ENCODE peak calls at places on chromosomes 7 and 10, in five cellular contexts. One of them, this sample, is unnamed.

GRCh38 chr7:30159153-30159552 is 24.4 kb downstream of the MTURN start:
- DNase-seq in GM23338: no peak
- DNase-seq in GM12891: no peak
- DNase-seq in HCT116: no peak
- DNase-seq in breast epithelium: no peak
- DNase-seq in this sample: no peak

GRCh38 chr7:129955993-129956543 is 3.3 kb upstream of the UBE2H start:
- DNase-seq in GM12891: no peak
- DNase-seq in GM23338: no peak
- DNase-seq in HCT116: no peak
- DNase-seq in breast epithelium: no peak
- DNase-seq in this sample: no peak

GRCh38 chr7:142511801-142512200 is 237.5 kb upstream of the PRSS1 start:
- DNase-seq in GM23338: no peak
- DNase-seq in HCT116: no peak
- DNase-seq in GM12891: no peak
- DNase-seq in breast epithelium: no peak
- DNase-seq in this sample: no peak

GRCh38 chr7:30169585-30169978 is 34.8 kb downstream of the MTURN start:
- DNase-seq in GM23338: no peak
- DNase-seq in GM12891: no peak
- DNase-seq in HCT116: no peak
- DNase-seq in breast epithelium: no peak
- DNase-seq in this sample: no peak

GRCh38 chr10:17882557-17882956 is 69.2 kb upstream of the SLC39A12 start:
- DNase-seq in GM12891: no peak
- DNase-seq in breast epithelium: no peak
- DNase-seq in HCT116: no peak
- DNase-seq in GM23338: no peak
- DNase-seq in this sample: no peak

GRCh38 chr7:11341285-11341944 is 367.7 kb downstream of the PHF14 start:
- DNase-seq in HCT116: peak
- DNase-seq in breast epithelium: no peak
- DNase-seq in GM12891: no peak
- DNase-seq in GM23338: peak
- DNase-seq in this sample: no peak

GRCh38 chr10:132479603-132480221 is 57.9 kb upstream of the INPP5A start:
- DNase-seq in GM12891: no peak
- DNase-seq in HCT116: no peak
- DNase-seq in breast epithelium: no peak
- DNase-seq in GM23338: no peak
- DNase-seq in this sample: no peak

GRCh38 chr7:27921081-27921836 is 181.3 kb downstream of the TAX1BP1 start:
- DNase-seq in GM12891: peak
- DNase-seq in HCT116: peak
- DNase-seq in breast epithelium: no peak
- DNase-seq in GM23338: peak
- DNase-seq in this sample: no peak

GRCh38 chr10:131874991-131875451 is 25.8 kb upstream of the PPP2R2D start:
- DNase-seq in HCT116: peak
- DNase-seq in GM23338: peak
- DNase-seq in GM12891: peak
- DNase-seq in breast epithelium: peak
- DNase-seq in this sample: peak

GRCh38 chr10:101566333-101567164 is 21.5 kb downstream of the POLL start:
- DNase-seq in breast epithelium: no peak
- DNase-seq in HCT116: no peak
- DNase-seq in GM23338: peak
- DNase-seq in GM12891: peak
- DNase-seq in this sample: no peak

GRCh38 chr7:151091431-151091830 is 5.2 kb downstream of the AGAP3 start:
- DNase-seq in breast epithelium: no peak
- DNase-seq in GM23338: peak
- DNase-seq in GM12891: no peak
- DNase-seq in HCT116: no peak
- DNase-seq in this sample: no peak

GRCh38 chr10:79112898-79113431 is 44.2 kb downstream of the ZMIZ1 start:
- DNase-seq in HCT116: no peak
- DNase-seq in GM23338: no peak
- DNase-seq in GM12891: no peak
- DNase-seq in breast epithelium: peak
- DNase-seq in this sample: no peak

GRCh38 chr10:132850896-132851295 is 64.9 kb upstream of the NKX6-2 start:
- DNase-seq in GM23338: peak
- DNase-seq in GM12891: no peak
- DNase-seq in HCT116: no peak
- DNase-seq in breast epithelium: no peak
- DNase-seq in this sample: no peak

GRCh38 chr7:2812119-2812487 is 32.0 kb downstream of the GNA12 start:
- DNase-seq in GM12891: no peak
- DNase-seq in GM23338: no peak
- DNase-seq in breast epithelium: no peak
- DNase-seq in HCT116: no peak
- DNase-seq in this sample: no peak

GRCh38 chr10:125016611-125017202 is 74.8 kb downstream of the ZRANB1 start:
- DNase-seq in GM23338: no peak
- DNase-seq in GM12891: no peak
- DNase-seq in HCT116: no peak
- DNase-seq in breast epithelium: no peak
- DNase-seq in this sample: no peak
- TF ChIP-seq POLR2AphosphoS5 in GM23338: no peak
- TF ChIP-seq POLR2AphosphoS5 in GM12891: no peak
- TF ChIP-seq POLR2AphosphoS5 in HCT116: no peak
- TF ChIP-seq POLR2AphosphoS5 in breast epithelium: no peak
- TF ChIP-seq POLR2AphosphoS5 in this sample: no peak

DNA sequence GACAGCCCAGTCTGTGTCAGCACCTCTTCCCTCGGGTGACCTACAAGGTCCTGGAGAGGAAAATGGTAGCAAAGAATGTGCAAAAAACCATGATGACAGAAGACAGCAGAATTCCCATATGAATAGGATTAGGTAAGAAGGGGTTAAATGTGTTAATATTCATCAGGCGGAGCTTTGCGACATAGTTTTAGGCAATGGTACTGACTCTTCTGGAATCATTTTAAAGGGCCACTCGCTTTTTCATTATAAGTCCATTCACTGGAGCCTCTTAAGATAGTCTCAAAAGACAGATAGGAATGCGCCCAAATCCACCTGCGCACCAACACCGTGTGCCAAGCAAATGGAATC is 38.2 kb downstream of the DLG5 start:
- DNase-seq in breast epithelium: no peak
- DNase-seq in GM23338: no peak
- DNase-seq in GM12891: no peak
- DNase-seq in HCT116: no peak
- DNase-seq in this sample: no peak
- TF ChIP-seq POLR2AphosphoS5 in breast epithelium: no peak
- TF ChIP-seq POLR2AphosphoS5 in GM23338: no peak
- TF ChIP-seq POLR2AphosphoS5 in GM12891: no peak
- TF ChIP-seq POLR2AphosphoS5 in HCT116: no peak
- TF ChIP-seq POLR2AphosphoS5 in this sample: no peak

DNA sequence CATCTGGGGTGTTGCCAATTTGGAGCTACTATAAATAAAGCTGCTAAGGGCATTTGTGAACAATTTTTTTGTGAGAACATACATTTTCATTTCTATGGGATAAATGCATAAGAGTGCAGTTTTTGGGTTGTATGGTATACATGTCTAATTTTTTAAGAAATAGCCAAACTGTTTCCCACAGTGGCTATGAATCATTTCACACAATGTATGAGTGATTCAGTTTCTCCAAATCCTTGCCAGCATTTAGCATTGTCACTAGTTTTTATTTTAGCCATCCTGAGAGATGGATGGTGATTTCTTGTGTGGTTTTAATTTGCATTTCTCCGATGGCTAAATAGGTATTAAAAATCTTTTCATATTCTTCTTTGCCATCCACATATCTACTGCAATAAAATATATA is 105.3 kb downstream of the AMPH start:
- DNase-seq in GM12891: no peak
- DNase-seq in breast epithelium: no peak
- DNase-seq in GM23338: no peak
- DNase-seq in HCT116: no peak
- DNase-seq in this sample: no peak
- TF ChIP-seq POLR2AphosphoS5 in GM12891: no peak
- TF ChIP-seq POLR2AphosphoS5 in breast epithelium: no peak
- TF ChIP-seq POLR2AphosphoS5 in GM23338: no peak
- TF ChIP-seq POLR2AphosphoS5 in HCT116: no peak
- TF ChIP-seq POLR2AphosphoS5 in this sample: no peak

DNA sequence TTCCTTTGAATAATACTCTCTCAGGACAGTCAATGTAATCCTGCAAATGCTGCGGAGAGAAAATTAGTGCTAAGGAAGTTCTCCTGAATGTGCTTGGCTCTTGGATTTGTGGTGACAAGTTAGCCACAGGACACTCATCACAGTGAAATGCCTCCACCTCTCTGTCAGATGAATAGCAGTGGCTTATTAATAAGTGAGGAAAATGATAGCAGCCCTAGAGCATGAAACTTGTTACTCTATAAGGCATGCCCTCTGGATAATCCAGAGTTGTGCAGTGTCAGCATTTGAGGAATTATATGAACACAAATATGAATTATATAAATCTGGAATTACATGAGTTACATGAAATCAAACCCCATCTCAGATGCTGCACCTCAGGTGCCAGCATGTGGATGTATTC is 23.5 kb upstream of the TBX20 start:
- DNase-seq in GM12891: no peak
- DNase-seq in GM23338: no peak
- DNase-seq in breast epithelium: no peak
- DNase-seq in HCT116: no peak
- DNase-seq in this sample: no peak
- TF ChIP-seq POLR2AphosphoS5 in GM12891: no peak
- TF ChIP-seq POLR2AphosphoS5 in GM23338: no peak
- TF ChIP-seq POLR2AphosphoS5 in breast epithelium: no peak
- TF ChIP-seq POLR2AphosphoS5 in HCT116: no peak
- TF ChIP-seq POLR2AphosphoS5 in this sample: no peak